ENCODE peak calls at places on chromosomes 2 and 18, in five cellular contexts. One of them, this sample, is unnamed.

GRCh38 chr2:95346236-95346737 is 49.1 kb downstream of the KCNIP3 start:
- DNase-seq in iPS-NIHi11: peak
- DNase-seq in NCI-H1105: no peak
- DNase-seq in mesendoderm: no peak
- DNase-seq in HL-60: no peak
- DNase-seq in this sample: peak

GRCh38 chr2:148909114-148909513 is 34.1 kb downstream of the KIF5C start:
- DNase-seq in HL-60: no peak
- DNase-seq in iPS-NIHi11: no peak
- DNase-seq in NCI-H1105: no peak
- DNase-seq in mesendoderm: peak
- DNase-seq in this sample: no peak

GRCh38 chr2:169175112-169175511 is 105.7 kb downstream of the DHRS9 start:
- DNase-seq in iPS-NIHi11: no peak
- DNase-seq in HL-60: no peak
- DNase-seq in NCI-H1105: no peak
- DNase-seq in mesendoderm: no peak
- DNase-seq in this sample: no peak

GRCh38 chr2:219551863-219552381 is 8.1 kb downstream of the TMEM198 start:
- DNase-seq in iPS-NIHi11: peak
- DNase-seq in mesendoderm: no peak
- DNase-seq in HL-60: no peak
- DNase-seq in NCI-H1105: no peak
- DNase-seq in this sample: no peak

GRCh38 chr2:234679151-234679765 is 182.4 kb upstream of the ARL4C start:
- DNase-seq in HL-60: no peak
- DNase-seq in mesendoderm: no peak
- DNase-seq in NCI-H1105: no peak
- DNase-seq in iPS-NIHi11: no peak
- DNase-seq in this sample: no peak

GRCh38 chr2:239439383-239440315 is 38.8 kb upstream of the HDAC4 start:
- DNase-seq in iPS-NIHi11: no peak
- DNase-seq in HL-60: no peak
- DNase-seq in mesendoderm: no peak
- DNase-seq in NCI-H1105: no peak
- DNase-seq in this sample: no peak

GRCh38 chr2:192067631-192068030 is 127.1 kb downstream of the TMEFF2 start:
- DNase-seq in mesendoderm: no peak
- DNase-seq in iPS-NIHi11: no peak
- DNase-seq in HL-60: no peak
- DNase-seq in NCI-H1105: no peak
- DNase-seq in this sample: no peak

GRCh38 chr2:168194784-168195522 is 52.4 kb downstream of the STK39 start:
- DNase-seq in iPS-NIHi11: no peak
- DNase-seq in HL-60: peak
- DNase-seq in mesendoderm: no peak
- DNase-seq in NCI-H1105: no peak
- DNase-seq in this sample: no peak

GRCh38 chr18:48955528-48956261 is 4.9 kb upstream of the SMAD7 start:
- DNase-seq in iPS-NIHi11: no peak
- DNase-seq in HL-60: no peak
- DNase-seq in NCI-H1105: no peak
- DNase-seq in mesendoderm: peak
- DNase-seq in this sample: no peak

GRCh38 chr18:8844721-8845148 is 139.4 kb downstream of the MTCL1 start:
- DNase-seq in iPS-NIHi11: no peak
- DNase-seq in NCI-H1105: no peak
- DNase-seq in mesendoderm: no peak
- DNase-seq in HL-60: no peak
- DNase-seq in this sample: peak

This sample was measured in NCI-H2081.